ENCODE peak calls at places on chromosomes 1 and 21, in nine cellular contexts. One of them, this sample, is unnamed.

GRCh38 chr1:150235436-150235851 is 468 bp downstream of the ANP32E start:
- DNase-seq in lower lobe of right lung: no peak
- DNase-seq in mesothelial cell of epicardium: no peak
- DNase-seq in Calu3: no peak
- DNase-seq in H54: no peak
- DNase-seq in GM04504: no peak
- DNase-seq in cardiac fibroblast: no peak
- DNase-seq in AG04450: no peak
- DNase-seq in A172: peak
- DNase-seq in this sample: peak

GRCh38 chr1:175839678-175840669 is 96.6 kb upstream of the TNR start:
- DNase-seq in A172: peak
- DNase-seq in H54: no peak
- DNase-seq in AG04450: no peak
- DNase-seq in cardiac fibroblast: no peak
- DNase-seq in Calu3: no peak
- DNase-seq in GM04504: no peak
- DNase-seq in mesothelial cell of epicardium: no peak
- DNase-seq in lower lobe of right lung: no peak
- DNase-seq in this sample: no peak

GRCh38 chr1:8816831-8817412 is 518 bp downstream of the RERE start:
- DNase-seq in lower lobe of right lung: peak
- DNase-seq in GM04504: no peak
- DNase-seq in A172: no peak
- DNase-seq in AG04450: no peak
- DNase-seq in H54: no peak
- DNase-seq in mesothelial cell of epicardium: no peak
- DNase-seq in cardiac fibroblast: peak
- DNase-seq in Calu3: peak
- DNase-seq in this sample: peak

GRCh38 chr1:25073640-25074270 is 143.7 kb upstream of the RUNX3 start:
- DNase-seq in H54: no peak
- DNase-seq in Calu3: no peak
- DNase-seq in AG04450: no peak
- DNase-seq in cardiac fibroblast: no peak
- DNase-seq in mesothelial cell of epicardium: no peak
- DNase-seq in lower lobe of right lung: peak
- DNase-seq in GM04504: no peak
- DNase-seq in A172: no peak
- DNase-seq in this sample: no peak

GRCh38 chr21:33219300-33219699 is 10.4 kb upstream of the IFNAR2 start:
- DNase-seq in GM04504: no peak
- DNase-seq in cardiac fibroblast: no peak
- DNase-seq in H54: no peak
- DNase-seq in AG04450: no peak
- DNase-seq in lower lobe of right lung: no peak
- DNase-seq in A172: no peak
- DNase-seq in mesothelial cell of epicardium: no peak
- DNase-seq in Calu3: no peak
- DNase-seq in this sample: no peak

GRCh38 chr1:23908453-23909341 is 4.5 kb downstream of the CNR2 start:
- DNase-seq in cardiac fibroblast: no peak
- DNase-seq in H54: no peak
- DNase-seq in mesothelial cell of epicardium: no peak
- DNase-seq in lower lobe of right lung: no peak
- DNase-seq in Calu3: no peak
- DNase-seq in GM04504: no peak
- DNase-seq in A172: no peak
- DNase-seq in AG04450: no peak
- DNase-seq in this sample: no peak

GRCh38 chr1:24412408-24412807 is 1.2 kb downstream of the STPG1 start:
- DNase-seq in lower lobe of right lung: no peak
- DNase-seq in Calu3: no peak
- DNase-seq in H54: no peak
- DNase-seq in AG04450: no peak
- DNase-seq in GM04504: no peak
- DNase-seq in cardiac fibroblast: no peak
- DNase-seq in mesothelial cell of epicardium: no peak
- DNase-seq in A172: no peak
- DNase-seq in this sample: no peak

GRCh38 chr1:78790174-78790573 is 140.5 kb downstream of the IFI44 start:
- DNase-seq in cardiac fibroblast: no peak
- DNase-seq in H54: no peak
- DNase-seq in GM04504: no peak
- DNase-seq in mesothelial cell of epicardium: no peak
- DNase-seq in AG04450: no peak
- DNase-seq in A172: no peak
- DNase-seq in lower lobe of right lung: no peak
- DNase-seq in Calu3: no peak
- DNase-seq in this sample: no peak

GRCh38 chr1:200442023-200442422 is 32.2 kb upstream of the ZNF281 start:
- DNase-seq in H54: no peak
- DNase-seq in AG04450: no peak
- DNase-seq in lower lobe of right lung: no peak
- DNase-seq in GM04504: no peak
- DNase-seq in Calu3: no peak
- DNase-seq in A172: no peak
- DNase-seq in mesothelial cell of epicardium: no peak
- DNase-seq in cardiac fibroblast: no peak
- DNase-seq in this sample: no peak

GRCh38 chr1:3581296-3581695 is 30.0 kb downstream of the MEGF6 start:
- DNase-seq in cardiac fibroblast: peak
- DNase-seq in mesothelial cell of epicardium: no peak
- DNase-seq in Calu3: no peak
- DNase-seq in A172: no peak
- DNase-seq in GM04504: no peak
- DNase-seq in H54: no peak
- DNase-seq in lower lobe of right lung: no peak
- DNase-seq in AG04450: no peak
- DNase-seq in this sample: no peak

GRCh38 chr1:9008236-9008635 is 18.0 kb downstream of the SLC2A7 start:
- DNase-seq in H54: no peak
- DNase-seq in AG04450: no peak
- DNase-seq in Calu3: no peak
- DNase-seq in cardiac fibroblast: no peak
- DNase-seq in lower lobe of right lung: no peak
- DNase-seq in A172: no peak
- DNase-seq in mesothelial cell of epicardium: no peak
- DNase-seq in GM04504: no peak
- DNase-seq in this sample: no peak

GRCh38 chr1:232950919-232951579 is 638 bp downstream of the NTPCR start:
- DNase-seq in Calu3: peak
- DNase-seq in AG04450: no peak
- DNase-seq in H54: peak
- DNase-seq in A172: peak
- DNase-seq in cardiac fibroblast: no peak
- DNase-seq in lower lobe of right lung: no peak
- DNase-seq in GM04504: no peak
- DNase-seq in mesothelial cell of epicardium: no peak
- DNase-seq in this sample: peak

GRCh38 chr1:81449786-81450185 is 350.9 kb upstream of the ADGRL2 start:
- DNase-seq in A172: no peak
- DNase-seq in GM04504: no peak
- DNase-seq in lower lobe of right lung: no peak
- DNase-seq in cardiac fibroblast: no peak
- DNase-seq in Calu3: no peak
- DNase-seq in AG04450: no peak
- DNase-seq in H54: no peak
- DNase-seq in mesothelial cell of epicardium: no peak
- DNase-seq in this sample: no peak

GRCh38 chr1:175673236-175674150 is 69.9 kb downstream of the TNR start:
- DNase-seq in AG04450: no peak
- DNase-seq in H54: no peak
- DNase-seq in lower lobe of right lung: no peak
- DNase-seq in cardiac fibroblast: peak
- DNase-seq in mesothelial cell of epicardium: no peak
- DNase-seq in A172: no peak
- DNase-seq in GM04504: no peak
- DNase-seq in Calu3: no peak
- DNase-seq in this sample: no peak

GRCh38 chr1:215407575-215407974 is 159.5 kb upstream of the KCTD3 start:
- DNase-seq in AG04450: peak
- DNase-seq in lower lobe of right lung: no peak
- DNase-seq in Calu3: no peak
- DNase-seq in GM04504: peak
- DNase-seq in A172: no peak
- DNase-seq in H54: no peak
- DNase-seq in mesothelial cell of epicardium: no peak
- DNase-seq in cardiac fibroblast: no peak
- DNase-seq in this sample: no peak

GRCh38 chr1:181423301-181423918 is 59.9 kb upstream of the CACNA1E start:
- DNase-seq in GM04504: peak
- DNase-seq in Calu3: peak
- DNase-seq in lower lobe of right lung: no peak
- DNase-seq in cardiac fibroblast: peak
- DNase-seq in A172: peak
- DNase-seq in mesothelial cell of epicardium: no peak
- DNase-seq in AG04450: no peak
- DNase-seq in H54: peak
- DNase-seq in this sample: peak

GRCh38 chr1:33459766-33460543 is 12.5 kb upstream of the ZSCAN20 start:
- DNase-seq in lower lobe of right lung: no peak
- DNase-seq in AG04450: no peak
- DNase-seq in A172: no peak
- DNase-seq in GM04504: peak
- DNase-seq in cardiac fibroblast: no peak
- DNase-seq in H54: no peak
- DNase-seq in mesothelial cell of epicardium: no peak
- DNase-seq in Calu3: no peak
- DNase-seq in this sample: no peak

GRCh38 chr1:14987829-14988603 is 165.5 kb upstream of the TMEM51 start:
- DNase-seq in lower lobe of right lung: no peak
- DNase-seq in AG04450: no peak
- DNase-seq in mesothelial cell of epicardium: no peak
- DNase-seq in H54: no peak
- DNase-seq in GM04504: no peak
- DNase-seq in A172: no peak
- DNase-seq in cardiac fibroblast: peak
- DNase-seq in Calu3: no peak
- DNase-seq in this sample: no peak

GRCh38 chr1:74753104-74753503 is 20.2 kb downstream of the TYW3 start:
- DNase-seq in mesothelial cell of epicardium: no peak
- DNase-seq in Calu3: no peak
- DNase-seq in cardiac fibroblast: no peak
- DNase-seq in lower lobe of right lung: no peak
- DNase-seq in H54: no peak
- DNase-seq in AG04450: no peak
- DNase-seq in A172: no peak
- DNase-seq in GM04504: no peak
- DNase-seq in this sample: no peak

GRCh38 chr1:207364622-207365021 is 43.1 kb downstream of the CD55 start:
- DNase-seq in cardiac fibroblast: no peak
- DNase-seq in GM04504: no peak
- DNase-seq in H54: no peak
- DNase-seq in A172: no peak
- DNase-seq in mesothelial cell of epicardium: no peak
- DNase-seq in AG04450: no peak
- DNase-seq in Calu3: no peak
- DNase-seq in lower lobe of right lung: no peak
- DNase-seq in this sample: no peak

GRCh38 chr1:85473390-85473789 is 8.4 kb upstream of the DDAH1 start:
- DNase-seq in mesothelial cell of epicardium: no peak
- DNase-seq in Calu3: no peak
- DNase-seq in cardiac fibroblast: no peak
- DNase-seq in H54: no peak
- DNase-seq in AG04450: no peak
- DNase-seq in A172: no peak
- DNase-seq in lower lobe of right lung: peak
- DNase-seq in GM04504: no peak
- DNase-seq in this sample: no peak

GRCh38 chr1:52032785-52033131 is 852 bp downstream of the KTI12 start:
- DNase-seq in AG04450: no peak
- DNase-seq in mesothelial cell of epicardium: no peak
- DNase-seq in A172: peak
- DNase-seq in Calu3: peak
- DNase-seq in H54: peak
- DNase-seq in lower lobe of right lung: peak
- DNase-seq in cardiac fibroblast: peak
- DNase-seq in GM04504: no peak
- DNase-seq in this sample: peak

GRCh38 chr1:232620356-232620841 is 9.5 kb downstream of the SIPA1L2 start:
- DNase-seq in GM04504: peak
- DNase-seq in H54: no peak
- DNase-seq in lower lobe of right lung: no peak
- DNase-seq in cardiac fibroblast: peak
- DNase-seq in AG04450: no peak
- DNase-seq in Calu3: no peak
- DNase-seq in mesothelial cell of epicardium: no peak
- DNase-seq in A172: no peak
- DNase-seq in this sample: no peak

GRCh38 chr1:44587796-44588460 is 86.4 kb downstream of the TMEM53 start:
- DNase-seq in GM04504: no peak
- DNase-seq in cardiac fibroblast: no peak
- DNase-seq in H54: peak
- DNase-seq in Calu3: no peak
- DNase-seq in A172: peak
- DNase-seq in lower lobe of right lung: no peak
- DNase-seq in AG04450: no peak
- DNase-seq in mesothelial cell of epicardium: no peak
- DNase-seq in this sample: no peak

GRCh38 chr1:47495176-47495713 is 57.4 kb downstream of the FOXD2 start:
- DNase-seq in AG04450: no peak
- DNase-seq in A172: no peak
- DNase-seq in H54: no peak
- DNase-seq in GM04504: no peak
- DNase-seq in lower lobe of right lung: no peak
- DNase-seq in Calu3: no peak
- DNase-seq in mesothelial cell of epicardium: no peak
- DNase-seq in cardiac fibroblast: no peak
- DNase-seq in this sample: no peak

GRCh38 chr1:209769171-209769904 is 13.5 kb downstream of the TRAF3IP3 start:
- DNase-seq in lower lobe of right lung: peak
- DNase-seq in GM04504: peak
- DNase-seq in H54: peak
- DNase-seq in cardiac fibroblast: peak
- DNase-seq in Calu3: no peak
- DNase-seq in A172: peak
- DNase-seq in AG04450: peak
- DNase-seq in mesothelial cell of epicardium: no peak
- DNase-seq in this sample: no peak

GRCh38 chr1:201531551-201532425 is 7.1 kb upstream of the NAV1 start:
- DNase-seq in H54: no peak
- DNase-seq in A172: no peak
- DNase-seq in lower lobe of right lung: no peak
- DNase-seq in AG04450: no peak
- DNase-seq in mesothelial cell of epicardium: no peak
- DNase-seq in GM04504: no peak
- DNase-seq in cardiac fibroblast: no peak
- DNase-seq in Calu3: no peak
- DNase-seq in this sample: no peak

GRCh38 chr1:75172556-75172955 is 38.4 kb downstream of the LHX8 start:
- DNase-seq in lower lobe of right lung: no peak
- DNase-seq in cardiac fibroblast: no peak
- DNase-seq in A172: no peak
- DNase-seq in mesothelial cell of epicardium: no peak
- DNase-seq in AG04450: no peak
- DNase-seq in H54: no peak
- DNase-seq in Calu3: no peak
- DNase-seq in GM04504: no peak
- DNase-seq in this sample: no peak

GRCh38 chr1:243598433-243598832 is 251.6 kb downstream of the AKT3 start:
- DNase-seq in H54: peak
- DNase-seq in lower lobe of right lung: no peak
- DNase-seq in cardiac fibroblast: peak
- DNase-seq in A172: peak
- DNase-seq in mesothelial cell of epicardium: no peak
- DNase-seq in Calu3: no peak
- DNase-seq in AG04450: peak
- DNase-seq in GM04504: peak
- DNase-seq in this sample: no peak

GRCh38 chr1:160416369-160416768 is 16.0 kb downstream of the VANGL2 start:
- DNase-seq in lower lobe of right lung: no peak
- DNase-seq in Calu3: peak
- DNase-seq in AG04450: no peak
- DNase-seq in GM04504: no peak
- DNase-seq in H54: peak
- DNase-seq in mesothelial cell of epicardium: no peak
- DNase-seq in cardiac fibroblast: peak
- DNase-seq in A172: peak
- DNase-seq in this sample: peak

GRCh38 chr21:42179316-42179715 is 39.6 kb upstream of the ABCG1 start:
- DNase-seq in AG04450: no peak
- DNase-seq in A172: no peak
- DNase-seq in GM04504: no peak
- DNase-seq in mesothelial cell of epicardium: no peak
- DNase-seq in Calu3: no peak
- DNase-seq in H54: no peak
- DNase-seq in cardiac fibroblast: no peak
- DNase-seq in lower lobe of right lung: no peak
- DNase-seq in this sample: no peak

This sample was measured in ACHN.